ENCODE peak calls at places on chromosome 2, in five cellular contexts. One of them, this sample, is unnamed.

GRCh38 chr2:188414869-188415753 is 123.4 kb downstream of the GULP1 start:
- DNase-seq in hypothalamus: no peak
- DNase-seq in GM13976: no peak
- DNase-seq in substantia nigra: no peak
- DNase-seq in choroid plexus epithelial cell: peak
- DNase-seq in this sample: no peak

GRCh38 chr2:15943914-15944313 is 3.6 kb downstream of the MYCN start:
- DNase-seq in choroid plexus epithelial cell: peak
- DNase-seq in hypothalamus: peak
- DNase-seq in GM13976: no peak
- DNase-seq in substantia nigra: peak
- DNase-seq in this sample: no peak

GRCh38 chr2:226487573-226487972 is 312.0 kb downstream of the IRS1 start:
- DNase-seq in GM13976: no peak
- DNase-seq in choroid plexus epithelial cell: no peak
- DNase-seq in substantia nigra: no peak
- DNase-seq in hypothalamus: no peak
- DNase-seq in this sample: no peak

GRCh38 chr2:240355001-240355891 is 80.2 kb upstream of the GPC1 start:
- DNase-seq in GM13976: no peak
- DNase-seq in choroid plexus epithelial cell: peak
- DNase-seq in substantia nigra: no peak
- DNase-seq in hypothalamus: no peak
- DNase-seq in this sample: no peak

GRCh38 chr2:64652231-64653173 is 1.2 kb downstream of the SERTAD2 start:
- DNase-seq in GM13976: no peak
- DNase-seq in substantia nigra: no peak
- DNase-seq in choroid plexus epithelial cell: peak
- DNase-seq in hypothalamus: no peak
- DNase-seq in this sample: peak

GRCh38 chr2:132816234-132816633 is 146.2 kb upstream of the LYPD1 start:
- DNase-seq in hypothalamus: no peak
- DNase-seq in substantia nigra: no peak
- DNase-seq in GM13976: no peak
- DNase-seq in choroid plexus epithelial cell: no peak
- DNase-seq in this sample: no peak

GRCh38 chr2:165268751-165269150 is 29.5 kb downstream of the SCN2A start:
- DNase-seq in substantia nigra: no peak
- DNase-seq in GM13976: no peak
- DNase-seq in hypothalamus: no peak
- DNase-seq in choroid plexus epithelial cell: no peak
- DNase-seq in this sample: no peak

GRCh38 chr2:234335676-234336228 is 161.1 kb downstream of the ARL4C start:
- DNase-seq in GM13976: no peak
- DNase-seq in hypothalamus: no peak
- DNase-seq in substantia nigra: peak
- DNase-seq in choroid plexus epithelial cell: peak
- DNase-seq in this sample: no peak

GRCh38 chr2:205925373-205926337 is 160.3 kb downstream of the INO80D start:
- DNase-seq in substantia nigra: peak
- DNase-seq in choroid plexus epithelial cell: peak
- DNase-seq in hypothalamus: peak
- DNase-seq in GM13976: peak
- DNase-seq in this sample: peak

GRCh38 chr2:131201098-131201497 is 8.2 kb upstream of the POTEE start:
- DNase-seq in hypothalamus: no peak
- DNase-seq in GM13976: no peak
- DNase-seq in substantia nigra: no peak
- DNase-seq in choroid plexus epithelial cell: no peak
- DNase-seq in this sample: no peak

GRCh38 chr2:98773169-98773568 is 42.2 kb upstream of the MGAT4A start:
- DNase-seq in GM13976: no peak
- DNase-seq in choroid plexus epithelial cell: no peak
- DNase-seq in substantia nigra: no peak
- DNase-seq in hypothalamus: no peak
- DNase-seq in this sample: no peak

GRCh38 chr2:57022496-57022895 is 838.7 kb downstream of the CCDC85A start:
- DNase-seq in hypothalamus: no peak
- DNase-seq in substantia nigra: no peak
- DNase-seq in choroid plexus epithelial cell: peak
- DNase-seq in GM13976: no peak
- DNase-seq in this sample: no peak

GRCh38 chr2:241835605-241836004 is 23.1 kb downstream of the PDCD1 start:
- DNase-seq in GM13976: no peak
- DNase-seq in choroid plexus epithelial cell: no peak
- DNase-seq in hypothalamus: no peak
- DNase-seq in substantia nigra: no peak
- DNase-seq in this sample: no peak

GRCh38 chr2:675982-676646 is 1.1 kb downstream of the TMEM18 start:
- DNase-seq in GM13976: peak
- DNase-seq in hypothalamus: no peak
- DNase-seq in choroid plexus epithelial cell: peak
- DNase-seq in substantia nigra: no peak
- DNase-seq in this sample: no peak

GRCh38 chr2:198615972-198616371 is 811.6 kb downstream of the PLCL1 start:
- DNase-seq in hypothalamus: no peak
- DNase-seq in substantia nigra: no peak
- DNase-seq in GM13976: no peak
- DNase-seq in choroid plexus epithelial cell: peak
- DNase-seq in this sample: no peak

GRCh38 chr2:52340185-52340584 is 1308.3 kb upstream of the NRXN1 start:
- DNase-seq in GM13976: no peak
- DNase-seq in substantia nigra: no peak
- DNase-seq in choroid plexus epithelial cell: peak
- DNase-seq in hypothalamus: no peak
- DNase-seq in this sample: no peak

GRCh38 chr2:234747833-234748559 is 203.8 kb upstream of the SH3BP4 start:
- DNase-seq in hypothalamus: no peak
- DNase-seq in choroid plexus epithelial cell: no peak
- DNase-seq in substantia nigra: no peak
- DNase-seq in GM13976: no peak
- DNase-seq in this sample: no peak

GRCh38 chr2:215611609-215612386 is 175.9 kb upstream of the FN1 start:
- DNase-seq in hypothalamus: no peak
- DNase-seq in choroid plexus epithelial cell: no peak
- DNase-seq in substantia nigra: no peak
- DNase-seq in GM13976: no peak
- DNase-seq in this sample: no peak

GRCh38 chr2:19863303-19864041 is 38.3 kb downstream of the TTC32 start:
- DNase-seq in hypothalamus: peak
- DNase-seq in substantia nigra: peak
- DNase-seq in choroid plexus epithelial cell: peak
- DNase-seq in GM13976: peak
- DNase-seq in this sample: peak

GRCh38 chr2:240930096-240930630 is 24.0 kb downstream of the CROCC2 start:
- DNase-seq in choroid plexus epithelial cell: no peak
- DNase-seq in GM13976: no peak
- DNase-seq in hypothalamus: no peak
- DNase-seq in substantia nigra: no peak
- DNase-seq in this sample: no peak

GRCh38 chr2:11248-11941 is 34.9 kb downstream of the FAM110C start:
- DNase-seq in choroid plexus epithelial cell: peak
- DNase-seq in substantia nigra: no peak
- DNase-seq in GM13976: no peak
- DNase-seq in hypothalamus: no peak
- DNase-seq in this sample: peak

GRCh38 chr2:206361407-206362045 is 81.8 kb upstream of the ADAM23 start:
- DNase-seq in substantia nigra: no peak
- DNase-seq in GM13976: peak
- DNase-seq in choroid plexus epithelial cell: no peak
- DNase-seq in hypothalamus: no peak
- DNase-seq in this sample: no peak

GRCh38 chr2:109148347-109148746 is 19.3 kb downstream of the SH3RF3 start:
- DNase-seq in GM13976: no peak
- DNase-seq in hypothalamus: no peak
- DNase-seq in choroid plexus epithelial cell: no peak
- DNase-seq in substantia nigra: no peak
- DNase-seq in this sample: no peak

This sample was measured in pancreas.